ENCODE peak calls at places on chromosomes 6 and 20, in five cellular contexts. O, L, A, I and B are unnamed samples.
A peak's percentile ranks its signal among the peaks of the same experiment; 100 is the strongest.

GRCh38 chr6:43759157-43759925 is 10.7 kb upstream of the VEGFA start:
- DNase-seq in O (no peak), L (no peak), A (no peak), I (no peak), B (no peak)

GRCh38 chr6:73695619-73696421 is at the start of gene CD109:
- DNase-seq in O (peak; percentile 79), L (no peak), A (peak; percentile 67), I (peak; percentile 65), B (peak; percentile 54)

GRCh38 chr6:22029169-22029568 is 267.7 kb downstream of the PRL start:
- DNase-seq in O (no peak), L (peak; percentile 7), A (no peak), I (no peak), B (no peak)

GRCh38 chr6:169669889-169670288 is 31.9 kb downstream of the WDR27 start:
- DNase-seq in O (no peak), L (peak; percentile 20), A (no peak), I (no peak), B (no peak)

GRCh38 chr20:14821251-14821650 is 483.8 kb upstream of the FLRT3 start:
- DNase-seq in O (no peak), L (no peak), A (no peak), I (no peak), B (no peak)

GRCh38 chr6:157528931-157529653 is 148.1 kb downstream of the ZDHHC14 start:
- DNase-seq in O (peak; percentile 77), L (peak; percentile 61), A (no peak), I (peak; percentile 86), B (peak; percentile 73)

GRCh38 chr20:60148885-60149284 is 190.7 kb downstream of the CDH26 start:
- DNase-seq in O (no peak), L (no peak), A (no peak), I (no peak), B (no peak)

GRCh38 chr20:47360207-47360488 is 3.6 kb upstream of the ZMYND8 start:
- DNase-seq in O (peak; percentile 67), L (peak; percentile 62), A (no peak), I (no peak), B (peak; percentile 69)

GRCh38 chr20:59948828-59949720 is 8.9 kb downstream of the FAM217B start:
- DNase-seq in O (peak; percentile 59), L (peak; percentile 85), A (no peak), I (no peak), B (peak; percentile 63)

GRCh38 chr6:133240511-133241087 is 558 bp upstream of the EYA4 start:
- DNase-seq in O (no peak), L (peak; percentile 37), A (no peak), I (no peak), B (no peak)

GRCh38 chr20:15594296-15594695 is 979.0 kb downstream of the KIF16B start:
- DNase-seq in O (peak; percentile 98), L (no peak), A (no peak), I (no peak), B (no peak)

GRCh38 chr6:16959789-16960188 is 142.1 kb upstream of the STMND1 start:
- DNase-seq in O (no peak), L (no peak), A (no peak), I (no peak), B (no peak)

GRCh38 chr6:159602370-159603185 is 90.5 kb downstream of the SOD2 start:
- DNase-seq in O (no peak), L (no peak), A (no peak), I (no peak), B (no peak)

GRCh38 chr6:161327360-161327953 is 53.6 kb upstream of the AGPAT4 start:
- DNase-seq in O (no peak), L (no peak), A (no peak), I (no peak), B (no peak)

GRCh38 chr6:26026833-26027490 is 60.3 kb upstream of the HFE start:
- DNase-seq in O (peak; percentile 90), L (peak; percentile 96), A (peak; percentile 81), I (peak; percentile 95), B (peak; percentile 97)

GRCh38 chr20:53387983-53388675 is 205.5 kb downstream of the ZNF217 start:
- DNase-seq in O (no peak), L (no peak), A (peak; percentile 3), I (no peak), B (no peak)

GRCh38 chr6:71403422-71404134 is 115.0 kb downstream of the OGFRL1 start:
- DNase-seq in O (no peak), L (no peak), A (no peak), I (no peak), B (no peak)

GRCh38 chr6:16322666-16323312 is 84.4 kb downstream of the GMPR start:
- DNase-seq in O (no peak), L (peak; percentile 90), A (peak; percentile 51), I (peak; percentile 63), B (no peak)

GRCh38 chr6:11727995-11728961 is 50.3 kb downstream of the ADTRP start:
- DNase-seq in O (no peak), L (no peak), A (no peak), I (no peak), B (no peak)

GRCh38 chr6:108862479-108863191 is 14.4 kb downstream of the ARMC2 start:
- DNase-seq in O (no peak), L (peak; percentile 57), A (no peak), I (no peak), B (no peak)

GRCh38 chr6:30885481-30885998 is 1.2 kb downstream of the DDR1 start:
- DNase-seq in O (peak; percentile 74), L (peak; percentile 68), A (no peak), I (no peak), B (peak; percentile 70)

GRCh38 chr6:146224988-146225387 is 196.1 kb downstream of the GRM1 start:
- DNase-seq in O (no peak), L (no peak), A (no peak), I (no peak), B (no peak)

GRCh38 chr6:83183082-83183828 is 9.8 kb downstream of the PGM3 start:
- DNase-seq in O (no peak), L (no peak), A (no peak), I (no peak), B (no peak)

GRCh38 chr6:55818482-55818881 is 56.9 kb downstream of the BMP5 start:
- DNase-seq in O (no peak), L (no peak), A (no peak), I (no peak), B (no peak)

GRCh38 chr20:12598894-12599293 is 409.9 kb upstream of the SPTLC3 start:
- DNase-seq in O (peak; percentile 13), L (no peak), A (no peak), I (no peak), B (no peak)

GRCh38 chr20:56359212-56360132 is 698 bp downstream of the FAM210B start:
- DNase-seq in O (peak; percentile 70), L (peak; percentile 57), A (no peak), I (peak; percentile 76), B (peak; percentile 79)

GRCh38 chr6:55925292-55925691 is 49.9 kb upstream of the BMP5 start:
- DNase-seq in O (no peak), L (no peak), A (no peak), I (no peak), B (no peak)